ENCODE peak calls at places on chromosomes 13 and 19, in seven cellular contexts. One of them, this sample, is unnamed.

GRCh38 chr13:23754506-23754905 is 134.7 kb downstream of the MIPEP start:
- DNase-seq in SK-N-SH: no peak
- DNase-seq in H1: no peak
- DNase-seq in HCT116: no peak
- DNase-seq in HepG2: peak; percentile 20
- DNase-seq in T47D: no peak
- DNase-seq in GM12878: no peak
- DNase-seq in this sample: no peak

GRCh38 chr13:50422181-50423148 is 407.2 kb downstream of the KCNRG start:
- DNase-seq in T47D: no peak
- DNase-seq in HepG2: no peak
- DNase-seq in HCT116: no peak
- DNase-seq in GM12878: no peak
- DNase-seq in SK-N-SH: no peak
- DNase-seq in H1: no peak
- DNase-seq in this sample: peak; percentile 42

GRCh38 chr13:110571897-110572777 is 10.6 kb upstream of the RAB20 start:
- DNase-seq in GM12878: no peak
- DNase-seq in H1: no peak
- DNase-seq in HCT116: no peak
- DNase-seq in T47D: no peak
- DNase-seq in SK-N-SH: no peak
- DNase-seq in HepG2: no peak
- DNase-seq in this sample: no peak

GRCh38 chr19:21915411-21915810 is 79.4 kb upstream of the ZNF43 start:
- DNase-seq in GM12878: no peak
- DNase-seq in T47D: no peak
- DNase-seq in H1: no peak
- DNase-seq in HCT116: no peak
- DNase-seq in SK-N-SH: no peak
- DNase-seq in HepG2: no peak
- DNase-seq in this sample: no peak

GRCh38 chr19:49690656-49691242 is at the start of gene CPT1C:
- DNase-seq in SK-N-SH: peak; percentile 96
- DNase-seq in HCT116: no peak
- DNase-seq in H1: peak; percentile 94
- DNase-seq in T47D: no peak
- DNase-seq in GM12878: no peak
- DNase-seq in HepG2: no peak
- DNase-seq in this sample: no peak

GRCh38 chr19:15091918-15092753 is 10.1 kb downstream of the OR1I1 start:
- DNase-seq in H1: peak; percentile 54
- DNase-seq in SK-N-SH: peak; percentile 50
- DNase-seq in HepG2: peak; percentile 66
- DNase-seq in T47D: peak; percentile 66
- DNase-seq in GM12878: no peak
- DNase-seq in HCT116: peak; percentile 66
- DNase-seq in this sample: peak; percentile 53

GRCh38 chr19:56608274-56608964 is 13.3 kb downstream of the ZNF71 start:
- DNase-seq in T47D: no peak
- DNase-seq in HCT116: no peak
- DNase-seq in GM12878: no peak
- DNase-seq in HepG2: no peak
- DNase-seq in H1: no peak
- DNase-seq in SK-N-SH: no peak
- DNase-seq in this sample: no peak

GRCh38 chr19:49073514-49074378 is 1.2 kb upstream of the KCNA7 start:
- DNase-seq in H1: peak; percentile 60
- DNase-seq in HCT116: peak; percentile 45
- DNase-seq in HepG2: peak; percentile 32
- DNase-seq in GM12878: no peak
- DNase-seq in SK-N-SH: peak; percentile 50
- DNase-seq in T47D: peak; percentile 67
- DNase-seq in this sample: peak; percentile 84

GRCh38 chr13:27283906-27284523 is 13.4 kb downstream of the RASL11A start:
- DNase-seq in H1: no peak
- DNase-seq in GM12878: no peak
- DNase-seq in HCT116: peak; percentile 15
- DNase-seq in T47D: peak; percentile 46
- DNase-seq in SK-N-SH: peak; percentile 28
- DNase-seq in HepG2: no peak
- DNase-seq in this sample: no peak

GRCh38 chr19:48992571-48993174 is 436 bp downstream of the GYS1 start:
- DNase-seq in SK-N-SH: peak; percentile 51
- DNase-seq in HepG2: no peak
- DNase-seq in H1: peak; percentile 65
- DNase-seq in GM12878: no peak
- DNase-seq in HCT116: no peak
- DNase-seq in T47D: no peak
- DNase-seq in this sample: no peak

GRCh38 chr13:88074794-88075509 is 403.8 kb downstream of the SLITRK5 start:
- DNase-seq in GM12878: no peak
- DNase-seq in SK-N-SH: no peak
- DNase-seq in HCT116: no peak
- DNase-seq in H1: no peak
- DNase-seq in HepG2: no peak
- DNase-seq in T47D: no peak
- DNase-seq in this sample: no peak

GRCh38 chr19:9115307-9115813 is at the start of gene OR7G1:
- DNase-seq in T47D: no peak
- DNase-seq in H1: no peak
- DNase-seq in HCT116: no peak
- DNase-seq in HepG2: no peak
- DNase-seq in GM12878: no peak
- DNase-seq in SK-N-SH: no peak
- DNase-seq in this sample: no peak

GRCh38 chr19:19123386-19123785 is 14.9 kb downstream of the TMEM161A start:
- DNase-seq in T47D: no peak
- DNase-seq in H1: no peak
- DNase-seq in HepG2: no peak
- DNase-seq in HCT116: no peak
- DNase-seq in SK-N-SH: no peak
- DNase-seq in GM12878: no peak
- DNase-seq in this sample: no peak

GRCh38 chr13:114071441-114071840 is 61.0 kb downstream of the RASA3 start:
- DNase-seq in T47D: no peak
- DNase-seq in SK-N-SH: no peak
- DNase-seq in GM12878: no peak
- DNase-seq in HepG2: no peak
- DNase-seq in HCT116: no peak
- DNase-seq in H1: no peak
- DNase-seq in this sample: no peak

GRCh38 chr13:112733112-112733511 is 43.3 kb downstream of the ATP11A start:
- DNase-seq in H1: no peak
- DNase-seq in GM12878: no peak
- DNase-seq in HCT116: no peak
- DNase-seq in HepG2: no peak
- DNase-seq in T47D: no peak
- DNase-seq in SK-N-SH: peak; percentile 66
- DNase-seq in this sample: no peak

GRCh38 chr13:73671011-73671410 is 463.2 kb downstream of the KLF12 start:
- DNase-seq in SK-N-SH: no peak
- DNase-seq in HepG2: no peak
- DNase-seq in H1: no peak
- DNase-seq in HCT116: no peak
- DNase-seq in GM12878: no peak
- DNase-seq in T47D: no peak
- DNase-seq in this sample: no peak

GRCh38 chr13:19159761-19160420 is 21.7 kb downstream of the TUBA3C start:
- DNase-seq in HepG2: no peak
- DNase-seq in H1: no peak
- DNase-seq in T47D: no peak
- DNase-seq in GM12878: no peak
- DNase-seq in SK-N-SH: no peak
- DNase-seq in HCT116: no peak
- DNase-seq in this sample: no peak

GRCh38 chr13:107790360-107790759 is 425.0 kb downstream of the LIG4 start:
- DNase-seq in HCT116: no peak
- DNase-seq in T47D: no peak
- DNase-seq in GM12878: no peak
- DNase-seq in H1: no peak
- DNase-seq in HepG2: no peak
- DNase-seq in SK-N-SH: no peak
- DNase-seq in this sample: no peak

GRCh38 chr19:34253711-34254551 is 423 bp upstream of the GARRE1 start:
- DNase-seq in HepG2: peak; percentile 66
- DNase-seq in HCT116: no peak
- DNase-seq in T47D: no peak
- DNase-seq in SK-N-SH: no peak
- DNase-seq in H1: peak; percentile 96
- DNase-seq in GM12878: no peak
- DNase-seq in this sample: peak; percentile 89

GRCh38 chr19:45475537-45476348 is 7.9 kb downstream of the FOSB start:
- DNase-seq in T47D: no peak
- DNase-seq in GM12878: no peak
- DNase-seq in SK-N-SH: no peak
- DNase-seq in HepG2: no peak
- DNase-seq in HCT116: no peak
- DNase-seq in H1: no peak
- DNase-seq in this sample: no peak

GRCh38 chr19:38049105-38049649 is 142.2 kb downstream of the SIPA1L3 start:
- DNase-seq in SK-N-SH: no peak
- DNase-seq in H1: no peak
- DNase-seq in HCT116: no peak
- DNase-seq in HepG2: no peak
- DNase-seq in T47D: no peak
- DNase-seq in GM12878: peak; percentile 93
- DNase-seq in this sample: no peak

GRCh38 chr13:33933810-33934209 is 115.9 kb downstream of the RFC3 start:
- DNase-seq in SK-N-SH: no peak
- DNase-seq in GM12878: no peak
- DNase-seq in H1: no peak
- DNase-seq in HCT116: no peak
- DNase-seq in HepG2: no peak
- DNase-seq in T47D: no peak
- DNase-seq in this sample: no peak

GRCh38 chr19:48393559-48394330 is at the start of gene GRIN2D:
- DNase-seq in HepG2: no peak
- DNase-seq in GM12878: no peak
- DNase-seq in T47D: no peak
- DNase-seq in HCT116: no peak
- DNase-seq in H1: peak; percentile 73
- DNase-seq in SK-N-SH: peak; percentile 78
- DNase-seq in this sample: peak; percentile 40

GRCh38 chr19:18436651-18437478 is 1.1 kb downstream of the ISYNA1 start:
- DNase-seq in H1: peak; percentile 92
- DNase-seq in HCT116: no peak
- DNase-seq in SK-N-SH: peak; percentile 95
- DNase-seq in T47D: peak; percentile 79
- DNase-seq in GM12878: no peak
- DNase-seq in HepG2: peak; percentile 57
- DNase-seq in this sample: peak; percentile 98

GRCh38 chr13:33123066-33123940 is 107.1 kb downstream of the KL start:
- DNase-seq in HCT116: no peak
- DNase-seq in T47D: peak; percentile 15
- DNase-seq in GM12878: no peak
- DNase-seq in SK-N-SH: no peak
- DNase-seq in H1: no peak
- DNase-seq in HepG2: peak; percentile 32
- DNase-seq in this sample: no peak

GRCh38 chr13:79654520-79654919 is 173.6 kb downstream of the NDFIP2 start:
- DNase-seq in HCT116: no peak
- DNase-seq in H1: no peak
- DNase-seq in SK-N-SH: no peak
- DNase-seq in GM12878: no peak
- DNase-seq in HepG2: no peak
- DNase-seq in T47D: no peak
- DNase-seq in this sample: no peak

GRCh38 chr19:8397746-8398721 is 7.9 kb downstream of the RAB11B start:
- DNase-seq in GM12878: no peak
- DNase-seq in HepG2: no peak
- DNase-seq in SK-N-SH: peak; percentile 24
- DNase-seq in T47D: no peak
- DNase-seq in HCT116: no peak
- DNase-seq in H1: no peak
- DNase-seq in this sample: no peak

GRCh38 chr19:4877753-4878490 is 10.5 kb upstream of the PLIN3 start:
- DNase-seq in T47D: no peak
- DNase-seq in H1: peak; percentile 60
- DNase-seq in HepG2: no peak
- DNase-seq in HCT116: no peak
- DNase-seq in GM12878: no peak
- DNase-seq in SK-N-SH: peak; percentile 57
- DNase-seq in this sample: no peak
- TF ChIP-seq JUND in T47D: no peak
- TF ChIP-seq JUND in H1: no peak
- TF ChIP-seq JUND in HepG2: no peak
- TF ChIP-seq JUND in HCT116: no peak
- TF ChIP-seq JUND in GM12878: no peak
- TF ChIP-seq JUND in SK-N-SH: no peak
- TF ChIP-seq JUND in this sample: no peak

GRCh38 chr19:1290245-1290698 is 4.6 kb downstream of the EFNA2 start:
- DNase-seq in SK-N-SH: no peak
- DNase-seq in HCT116: no peak
- DNase-seq in HepG2: no peak
- DNase-seq in H1: no peak
- DNase-seq in GM12878: no peak
- DNase-seq in T47D: no peak
- DNase-seq in this sample: no peak
- TF ChIP-seq JUND in SK-N-SH: no peak
- TF ChIP-seq JUND in HCT116: no peak
- TF ChIP-seq JUND in HepG2: no peak
- TF ChIP-seq JUND in H1: no peak
- TF ChIP-seq JUND in GM12878: no peak
- TF ChIP-seq JUND in T47D: no peak
- TF ChIP-seq JUND in this sample: no peak

DNA sequence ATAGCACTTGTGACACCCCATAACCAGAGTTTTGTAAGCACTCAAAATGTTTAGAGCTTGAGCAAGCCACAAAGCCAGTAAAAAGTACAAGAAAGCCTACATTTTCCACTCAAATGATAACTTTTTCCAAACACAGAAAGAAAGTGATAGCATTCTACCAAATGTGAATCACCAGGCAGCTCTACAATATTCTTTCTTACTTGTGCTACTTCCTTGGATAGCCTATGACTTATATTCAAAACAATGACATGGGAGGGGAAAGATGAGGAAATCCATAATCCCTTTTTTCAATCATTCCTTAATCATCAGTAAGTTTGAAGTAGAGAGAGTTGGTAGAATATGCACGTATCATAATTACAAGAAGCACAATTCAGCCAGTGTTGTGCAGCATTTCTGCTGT is 650.8 kb upstream of the PCDH9 start:
- DNase-seq in T47D: no peak
- DNase-seq in GM12878: no peak
- DNase-seq in HepG2: no peak
- DNase-seq in HCT116: no peak
- DNase-seq in SK-N-SH: no peak
- DNase-seq in H1: no peak
- DNase-seq in this sample: no peak
- TF ChIP-seq JUND in T47D: no peak
- TF ChIP-seq JUND in GM12878: no peak
- TF ChIP-seq JUND in HepG2: no peak
- TF ChIP-seq JUND in HCT116: no peak
- TF ChIP-seq JUND in SK-N-SH: no peak
- TF ChIP-seq JUND in H1: no peak
- TF ChIP-seq JUND in this sample: no peak

DNA sequence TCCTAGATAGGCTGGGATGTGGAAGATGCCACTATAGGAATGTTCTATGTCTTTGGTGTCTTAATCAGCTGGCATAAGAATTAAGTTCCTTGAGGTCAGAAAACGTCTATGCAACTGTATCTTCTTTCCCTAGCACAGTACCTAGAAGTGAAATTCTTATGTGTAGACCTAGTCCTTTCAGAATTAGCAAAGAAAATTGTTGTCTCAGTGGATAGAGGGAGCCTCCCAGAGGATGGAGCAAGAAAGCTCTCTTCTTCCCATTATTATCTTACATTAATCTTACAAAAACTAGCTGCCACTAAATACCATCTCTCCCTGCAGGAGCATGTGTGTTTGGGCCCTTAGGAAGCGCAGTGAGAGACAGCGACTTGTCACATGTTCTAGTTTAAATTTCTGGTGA is 11.6 kb downstream of the CLDN10 start:
- DNase-seq in H1: no peak
- DNase-seq in SK-N-SH: no peak
- DNase-seq in HepG2: no peak
- DNase-seq in T47D: no peak
- DNase-seq in GM12878: no peak
- DNase-seq in HCT116: no peak
- DNase-seq in this sample: no peak
- TF ChIP-seq JUND in H1: no peak
- TF ChIP-seq JUND in SK-N-SH: no peak
- TF ChIP-seq JUND in HepG2: no peak
- TF ChIP-seq JUND in T47D: no peak
- TF ChIP-seq JUND in GM12878: no peak
- TF ChIP-seq JUND in HCT116: no peak
- TF ChIP-seq JUND in this sample: no peak